ENCODE peak calls at places on chromosomes 2 and 18, in eight cellular contexts. E, D, X, Y, F, Q, P and Z are unnamed samples. For H3K9me3 and H3K4me1, the result is how much of the 10 kb centered on the place peaks cover.

GRCh38 chr2:13056259-13056843 is 339.6 kb downstream of the TRIB2 start:
- DNase-seq in E (no peak), D (no peak), X (no peak), Y (no peak), F (no peak), Q (no peak), P (no peak), Z (no peak)

GRCh38 chr2:72561621-72562318 is 264.1 kb downstream of the EXOC6B start:
- DNase-seq in E (no peak), D (no peak), X (no peak), Y (no peak), F (no peak), Q (no peak), P (no peak), Z (no peak)

GRCh38 chr2:160375802-160376469 is 117.7 kb downstream of the RBMS1 start:
- DNase-seq in E (peak), D (no peak), X (no peak), Y (no peak), F (no peak), Q (no peak), P (no peak), Z (no peak)

GRCh38 chr2:224162122-224162521 is 123.0 kb upstream of the SERPINE2 start:
- DNase-seq in E (no peak), D (no peak), X (no peak), Y (no peak), F (no peak), Q (no peak), P (no peak), Z (no peak)

GRCh38 chr18:69774831-69775230 is 172.8 kb downstream of the CD226 start:
- DNase-seq in E (no peak), D (no peak), X (no peak), Y (no peak), F (no peak), Q (no peak), P (no peak), Z (no peak)

GRCh38 chr2:232874677-232875223 is 4.7 kb downstream of the SNORC start:
- DNase-seq in E (no peak), D (no peak), X (no peak), Y (no peak), F (no peak), Q (no peak), P (no peak), Z (no peak)

GRCh38 chr2:1784986-1785617 is 40.8 kb upstream of the PXDN start:
- DNase-seq in E (no peak), D (no peak), X (no peak), Y (peak), F (no peak), Q (no peak), P (no peak), Z (no peak)

GRCh38 chr18:75341267-75341666 is 86.2 kb downstream of the SMIM21 start:
- DNase-seq in E (no peak), D (no peak), X (no peak), Y (no peak), F (no peak), Q (no peak), P (no peak), Z (no peak)

GRCh38 chr18:49898421-49898820 is 85.1 kb upstream of the ACAA2 start:
- DNase-seq in E (peak), D (peak), X (peak), Y (no peak), F (peak), Q (peak), P (peak), Z (peak)

GRCh38 chr18:12463191-12463590 is 55.5 kb downstream of the PRELID3A start:
- DNase-seq in E (no peak), D (no peak), X (no peak), Y (no peak), F (no peak), Q (no peak), P (no peak), Z (no peak)

GRCh38 chr2:74895031-74895425 is 61.1 kb downstream of the HK2 start:
- DNase-seq in E (no peak), D (no peak), X (no peak), Y (no peak), F (no peak), Q (no peak), P (no peak), Z (no peak)

GRCh38 chr2:129812071-129812470 is 167.4 kb upstream of the RAB6C start:
- DNase-seq in E (peak), D (no peak), X (no peak), Y (no peak), F (no peak), Q (peak), P (peak), Z (no peak)

GRCh38 chr18:59905686-59906091 is 5.9 kb downstream of the PMAIP1 start:
- DNase-seq in E (no peak), D (no peak), X (no peak), Y (no peak), F (no peak), Q (no peak), P (no peak), Z (no peak)

GRCh38 chr18:49652841-49653240 is 91.0 kb downstream of the LIPG start:
- DNase-seq in E (no peak), D (no peak), X (no peak), Y (no peak), F (no peak), Q (no peak), P (no peak), Z (no peak)

GRCh38 chr2:207286106-207286505 is 120.4 kb upstream of the KLF7 start:
- DNase-seq in E (no peak), D (no peak), X (no peak), Y (no peak), F (no peak), Q (no peak), P (no peak), Z (no peak)

GRCh38 chr18:23689031-23689615 is at the start of gene LAMA3:
- DNase-seq in E (peak), D (no peak), X (no peak), Y (peak), F (peak), Q (peak), P (peak), Z (no peak)

GRCh38 chr2:239040152-239040761 is 192.4 kb downstream of the TWIST2 start:
- DNase-seq in E (no peak), D (no peak), X (no peak), Y (peak), F (no peak), Q (no peak), P (no peak), Z (no peak)

GRCh38 chr2:193103064-193103463 is 908.3 kb upstream of the TMEFF2 start:
- DNase-seq in E (no peak), D (no peak), X (no peak), Y (no peak), F (no peak), Q (no peak), P (no peak), Z (no peak)

GRCh38 chr2:98911376-98912154 is 24.5 kb downstream of the CRACDL start:
- DNase-seq in E (no peak), D (no peak), X (no peak), Y (no peak), F (no peak), Q (no peak), P (no peak), Z (peak)

GRCh38 chr2:84197901-84198300 is 261.2 kb downstream of the SUCLG1 start:
- DNase-seq in E (no peak), D (no peak), X (no peak), Y (no peak), F (no peak), Q (no peak), P (no peak), Z (no peak)

GRCh38 chr2:23508066-23508390 is 123.0 kb downstream of the KLHL29 start:
- DNase-seq in E (no peak), D (no peak), X (no peak), Y (no peak), F (no peak), Q (no peak), P (no peak), Z (no peak)

GRCh38 chr18:58205087-58205779 is 161.2 kb downstream of the NEDD4L start:
- DNase-seq in E (peak), D (no peak), X (no peak), Y (no peak), F (no peak), Q (no peak), P (no peak), Z (no peak)

GRCh38 chr2:216850665-216851327 is 9.1 kb downstream of the TNP1 start:
- DNase-seq in E (no peak), D (no peak), X (peak), Y (no peak), F (no peak), Q (no peak), P (no peak), Z (peak)

GRCh38 chr2:64837116-64837704 is 152.0 kb upstream of the SLC1A4 start:
- DNase-seq in E (peak), D (peak), X (no peak), Y (no peak), F (no peak), Q (no peak), P (no peak), Z (no peak)

GRCh38 chr2:230774348-230774951 is 61.8 kb downstream of the CAB39 start:
- DNase-seq in E (no peak), D (no peak), X (peak), Y (no peak), F (no peak), Q (no peak), P (no peak), Z (no peak)

GRCh38 chr18:7908686-7909299 is 341.7 kb downstream of the PTPRM start:
- DNase-seq in E (no peak), D (no peak), X (no peak), Y (no peak), F (no peak), Q (no peak), P (no peak), Z (no peak)

GRCh38 chr2:232924433-232924832 is 54.4 kb downstream of the SNORC start:
- DNase-seq in E (no peak), D (no peak), X (no peak), Y (no peak), F (no peak), Q (no peak), P (no peak), Z (no peak)

GRCh38 chr18:48433541-48433940 is 24.4 kb upstream of the ZBTB7C start:
- DNase-seq in E (no peak), D (no peak), X (no peak), Y (no peak), F (no peak), Q (no peak), P (no peak), Z (no peak)

GRCh38 chr2:146068051-146068450 is 1548.1 kb upstream of the ZEB2 start:
- DNase-seq in E (no peak), D (no peak), X (no peak), Y (no peak), F (no peak), Q (no peak), P (no peak), Z (no peak)

GRCh38 chr2:91442246-91442905 is 2750.9 kb downstream of the RPIA start:
- DNase-seq in E (no peak), D (no peak), X (peak), Y (peak), F (no peak), Q (peak), P (peak), Z (peak)

GRCh38 chr2:28895189-28895893 is 874 bp downstream of the WDR43 start:
- DNase-seq in E (peak), D (no peak), X (peak), Y (peak), F (peak), Q (peak), P (peak), Z (no peak)

GRCh38 chr18:2655954-2656236 is 369 bp downstream of the SMCHD1 start:
- DNase-seq in E (no peak), D (peak), X (no peak), Y (no peak), F (no peak), Q (no peak), P (peak), Z (no peak)

GRCh38 chr18:63567276-63567675 is 19.9 kb upstream of the SERPINB13 start:
- DNase-seq in E (no peak), D (no peak), X (no peak), Y (no peak), F (no peak), Q (no peak), P (no peak), Z (no peak)

DNA sequence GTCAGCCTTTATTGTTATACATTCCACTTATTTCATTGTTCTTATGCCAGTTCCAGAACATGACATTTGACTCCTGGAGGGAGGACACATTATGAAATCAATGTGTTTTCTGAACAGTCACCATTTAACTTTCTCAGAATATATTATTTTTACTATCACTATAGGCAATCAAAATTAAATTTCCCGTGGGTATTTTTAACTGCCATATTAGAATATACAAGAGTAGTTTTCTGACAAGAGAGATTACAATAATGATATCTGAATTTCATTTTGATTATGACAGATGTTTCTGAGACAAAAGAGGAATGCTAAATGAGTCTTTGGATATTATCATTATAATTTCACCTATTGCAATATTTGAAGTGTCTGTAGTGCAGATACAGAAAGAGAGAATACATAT is 64.4 kb upstream of the FSIP2 start:
- DNase-seq in E (no peak), D (no peak), X (no peak), Y (no peak), F (no peak), Q (no peak), P (no peak), Z (no peak)
- H3K9me3 ChIP-seq in E (under half), D (under half), X (under half), Y (under half), F (under half), Q (under half), P (under half), Z (under half)

DNA sequence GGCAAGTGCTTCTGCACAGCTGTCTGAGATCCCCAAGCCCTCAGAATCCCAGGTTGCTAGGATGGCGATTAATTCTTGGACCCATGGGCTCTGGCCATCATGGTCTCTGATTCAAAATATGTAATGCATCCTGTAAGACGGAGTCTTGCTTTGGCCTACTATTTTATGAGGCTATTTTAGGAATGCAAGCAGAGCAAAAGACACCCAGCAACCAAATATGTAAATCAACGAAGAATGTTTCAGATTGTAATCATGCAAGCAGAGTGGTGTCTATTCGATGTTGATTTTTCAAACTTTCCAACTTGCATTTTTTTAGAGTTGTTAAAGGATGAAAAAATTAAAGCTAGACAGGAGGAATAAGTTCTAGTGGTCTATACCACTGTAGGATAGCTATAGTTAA is 154.8 kb downstream of the COL6A3 start:
- DNase-seq in E (no peak), D (no peak), X (no peak), Y (no peak), F (no peak), Q (no peak), P (no peak), Z (no peak)
- H3K4me1 ChIP-seq in E (under half), D (under half), X (under half), Y (under half), F (under half), Q (under half), P (under half), Z (under half)

GRCh38 chr2:22221006-22221405 is 1097.2 kb downstream of the TDRD15 start:
- DNase-seq in E (no peak), D (no peak), X (no peak), Y (no peak), F (no peak), Q (no peak), P (no peak), Z (no peak)

GRCh38 chr2:22213237-22213636 is 1089.5 kb downstream of the TDRD15 start:
- DNase-seq in E (no peak), D (no peak), X (no peak), Y (no peak), F (no peak), Q (no peak), P (no peak), Z (no peak)

GRCh38 chr2:22209545-22209944 is 1085.8 kb downstream of the TDRD15 start:
- DNase-seq in E (no peak), D (no peak), X (no peak), Y (no peak), F (no peak), Q (no peak), P (no peak), Z (no peak)

DNA sequence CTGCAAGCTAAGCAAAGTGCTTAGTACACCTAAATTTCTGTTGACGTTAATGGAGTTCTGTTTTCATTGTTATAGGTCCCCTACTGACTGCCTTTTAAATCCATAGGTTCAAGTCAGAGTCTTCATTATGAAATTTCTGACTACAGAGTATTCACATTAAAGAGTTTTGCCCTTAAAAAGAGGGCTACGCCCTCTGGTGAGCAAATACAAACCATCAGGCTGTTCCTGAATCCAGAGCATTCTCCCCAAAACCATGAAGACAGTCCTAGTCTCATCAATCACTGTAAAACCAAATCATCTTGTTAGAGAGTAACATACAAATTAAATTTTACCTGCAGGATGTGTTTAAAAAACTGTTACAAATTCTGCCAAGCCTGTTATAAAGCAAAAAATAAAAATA is 1091.7 kb downstream of the TDRD15 start:
- DNase-seq in E (no peak), D (no peak), X (no peak), Y (no peak), F (no peak), Q (no peak), P (no peak), Z (no peak)
- H3K9me3 ChIP-seq in E (under half), D (under half), X (under half), Y (under half), F (under half), Q (under half), P (under half), Z (under half)

GRCh38 chr2:226488034-226488433 is 311.6 kb downstream of the IRS1 start:
- DNase-seq in E (no peak), D (no peak), X (no peak), Y (no peak), F (no peak), Q (no peak), P (no peak), Z (no peak)

GRCh38 chr2:226483745-226484619 is 315.6 kb downstream of the IRS1 start:
- DNase-seq in E (no peak), D (no peak), X (no peak), Y (no peak), F (no peak), Q (no peak), P (no peak), Z (no peak)

GRCh38 chr2:226487573-226487972 is 312.0 kb downstream of the IRS1 start:
- DNase-seq in E (no peak), D (no peak), X (no peak), Y (no peak), F (no peak), Q (no peak), P (no peak), Z (no peak)

GRCh38 chr2:226490172-226490571 is 309.4 kb downstream of the IRS1 start:
- DNase-seq in E (no peak), D (no peak), X (no peak), Y (no peak), F (no peak), Q (no peak), P (no peak), Z (no peak)

DNA sequence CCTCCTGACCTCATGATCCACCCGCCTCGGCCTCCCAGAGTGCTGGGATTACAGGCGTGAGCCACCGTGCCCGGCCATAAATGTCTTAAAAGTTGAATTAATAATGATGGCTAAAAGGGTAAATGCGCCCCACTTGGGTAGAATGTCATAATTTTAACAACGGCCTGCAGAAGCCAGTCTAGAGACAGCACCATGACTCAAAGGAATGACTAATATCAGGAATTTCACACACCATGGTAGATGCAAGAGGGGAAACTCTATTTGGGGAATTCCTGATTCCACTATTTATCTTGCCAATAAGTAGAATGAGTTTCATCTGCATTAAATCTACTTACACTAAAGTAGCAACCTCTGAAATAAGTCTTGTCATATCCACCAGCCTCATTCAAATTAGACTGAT is 309.9 kb downstream of the IRS1 start:
- DNase-seq in E (no peak), D (no peak), X (no peak), Y (no peak), F (no peak), Q (no peak), P (no peak), Z (no peak)
- H3K4me1 ChIP-seq in E (under half), D (under half), X (under half), Y (under half), F (under half), Q (under half), P (under half), Z (under half)

GRCh38 chr2:37782721-37783438 is 111.4 kb upstream of the CDC42EP3 start:
- DNase-seq in E (no peak), D (no peak), X (no peak), Y (peak), F (no peak), Q (no peak), P (no peak), Z (no peak)

GRCh38 chr2:37780097-37780676 is 108.7 kb upstream of the CDC42EP3 start:
- DNase-seq in E (no peak), D (no peak), X (no peak), Y (no peak), F (no peak), Q (no peak), P (no peak), Z (no peak)

GRCh38 chr2:37779611-37780010 is 108.2 kb upstream of the CDC42EP3 start:
- DNase-seq in E (no peak), D (no peak), X (no peak), Y (no peak), F (no peak), Q (no peak), P (no peak), Z (no peak)

GRCh38 chr2:37782155-37782673 is 110.8 kb upstream of the CDC42EP3 start:
- DNase-seq in E (no peak), D (no peak), X (no peak), Y (no peak), F (no peak), Q (no peak), P (no peak), Z (no peak)

DNA sequence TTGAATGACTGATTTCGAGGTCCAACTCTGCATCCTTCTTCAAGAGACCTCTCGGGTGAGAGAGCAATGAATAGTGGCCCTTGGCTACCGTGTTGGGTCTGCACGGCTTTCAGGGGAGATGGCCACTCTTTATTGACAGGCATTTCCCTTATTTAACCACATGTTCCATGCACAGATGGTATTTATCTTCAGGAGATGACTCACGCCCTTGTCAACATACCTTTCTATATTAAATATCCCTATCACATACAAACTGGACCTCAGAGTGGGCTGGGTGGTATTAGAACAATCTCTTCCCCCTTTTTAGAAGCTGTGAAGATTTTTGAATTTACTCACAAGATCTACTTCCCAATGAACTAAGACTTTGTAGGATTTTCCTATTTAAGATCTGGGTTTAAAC is 109.6 kb upstream of the CDC42EP3 start:
- DNase-seq in E (no peak), D (no peak), X (no peak), Y (no peak), F (no peak), Q (no peak), P (no peak), Z (no peak)
- H3K9me3 ChIP-seq in E (under half), D (under half), X (under half), Y (under half), F (under half), Q (under half), P (under half), Z (under half)

GRCh38 chr2:234136461-234136860 is 86.0 kb downstream of the SPP2 start:
- DNase-seq in E (no peak), D (no peak), X (no peak), Y (no peak), F (no peak), Q (no peak), P (no peak), Z (no peak)
- H3K4me1 ChIP-seq in E (under half), D (under half), X (under half), Y (under half), F (under half), Q (under half), P (under half), Z (under half)